ENCODE peak calls at places on chromosome 21, in ten cellular contexts. One of them, this sample, is unnamed.
A peak's percentile ranks its signal among the peaks of the same experiment; 100 is the strongest.

GRCh38 chr21:37766104-37766503 is 150.2 kb downstream of the KCNJ6 start:
- DNase-seq in GM23248: no peak
- DNase-seq in upper lobe of right lung: no peak
- DNase-seq in CD8-positive, alpha-beta T cell: no peak
- DNase-seq in heart right ventricle: no peak
- DNase-seq in ovary: no peak
- DNase-seq in prostate gland: no peak
- DNase-seq in naive thymus-derived CD4-positive, alpha-beta T cell: no peak
- DNase-seq in left lung: no peak
- DNase-seq in left ventricle myocardium inferior: no peak
- DNase-seq in this sample: no peak

GRCh38 chr21:21114456-21114855 is 116.2 kb downstream of the NCAM2 start:
- DNase-seq in ovary: no peak
- DNase-seq in prostate gland: no peak
- DNase-seq in naive thymus-derived CD4-positive, alpha-beta T cell: no peak
- DNase-seq in CD8-positive, alpha-beta T cell: no peak
- DNase-seq in upper lobe of right lung: no peak
- DNase-seq in GM23248: no peak
- DNase-seq in heart right ventricle: no peak
- DNase-seq in left lung: no peak
- DNase-seq in left ventricle myocardium inferior: no peak
- DNase-seq in this sample: no peak

GRCh38 chr21:34885636-34886553 is 163.2 kb downstream of the RUNX1 start:
- DNase-seq in left lung: no peak
- DNase-seq in heart right ventricle: no peak
- DNase-seq in ovary: peak; percentile 33
- DNase-seq in prostate gland: no peak
- DNase-seq in GM23248: peak; percentile 43
- DNase-seq in CD8-positive, alpha-beta T cell: peak; percentile 23
- DNase-seq in naive thymus-derived CD4-positive, alpha-beta T cell: no peak
- DNase-seq in upper lobe of right lung: no peak
- DNase-seq in left ventricle myocardium inferior: no peak
- DNase-seq in this sample: peak; percentile 29

GRCh38 chr21:23664193-23664694 is 1943.0 kb downstream of the MRPL39 start:
- DNase-seq in ovary: no peak
- DNase-seq in left ventricle myocardium inferior: no peak
- DNase-seq in CD8-positive, alpha-beta T cell: no peak
- DNase-seq in prostate gland: no peak
- DNase-seq in naive thymus-derived CD4-positive, alpha-beta T cell: no peak
- DNase-seq in heart right ventricle: no peak
- DNase-seq in left lung: no peak
- DNase-seq in upper lobe of right lung: no peak
- DNase-seq in GM23248: no peak
- DNase-seq in this sample: no peak

GRCh38 chr21:28261291-28261690 is 731.4 kb downstream of the LTN1 start:
- DNase-seq in naive thymus-derived CD4-positive, alpha-beta T cell: no peak
- DNase-seq in CD8-positive, alpha-beta T cell: no peak
- DNase-seq in prostate gland: no peak
- DNase-seq in left lung: no peak
- DNase-seq in upper lobe of right lung: no peak
- DNase-seq in heart right ventricle: no peak
- DNase-seq in ovary: no peak
- DNase-seq in left ventricle myocardium inferior: no peak
- DNase-seq in GM23248: peak; percentile 30
- DNase-seq in this sample: no peak

GRCh38 chr21:28590722-28591121 is 402.0 kb downstream of the LTN1 start:
- DNase-seq in naive thymus-derived CD4-positive, alpha-beta T cell: no peak
- DNase-seq in GM23248: no peak
- DNase-seq in heart right ventricle: no peak
- DNase-seq in left ventricle myocardium inferior: no peak
- DNase-seq in CD8-positive, alpha-beta T cell: no peak
- DNase-seq in left lung: no peak
- DNase-seq in ovary: no peak
- DNase-seq in upper lobe of right lung: no peak
- DNase-seq in prostate gland: no peak
- DNase-seq in this sample: no peak

GRCh38 chr21:24290151-24290833 is 1317.0 kb downstream of the MRPL39 start:
- DNase-seq in heart right ventricle: no peak
- DNase-seq in left ventricle myocardium inferior: no peak
- DNase-seq in left lung: no peak
- DNase-seq in naive thymus-derived CD4-positive, alpha-beta T cell: peak; percentile 23
- DNase-seq in prostate gland: no peak
- DNase-seq in GM23248: no peak
- DNase-seq in upper lobe of right lung: no peak
- DNase-seq in ovary: no peak
- DNase-seq in CD8-positive, alpha-beta T cell: peak; percentile 70
- DNase-seq in this sample: no peak

GRCh38 chr21:43866659-43867331 is 1.8 kb downstream of the AGPAT3 start:
- DNase-seq in left lung: peak; percentile 49
- DNase-seq in CD8-positive, alpha-beta T cell: peak; percentile 51
- DNase-seq in GM23248: no peak
- DNase-seq in upper lobe of right lung: peak; percentile 77
- DNase-seq in naive thymus-derived CD4-positive, alpha-beta T cell: peak; percentile 61
- DNase-seq in left ventricle myocardium inferior: no peak
- DNase-seq in ovary: no peak
- DNase-seq in prostate gland: peak; percentile 33
- DNase-seq in heart right ventricle: no peak
- DNase-seq in this sample: no peak

GRCh38 chr21:46323227-46323709 is 402 bp downstream of the C21orf58 start:
- DNase-seq in left lung: no peak
- DNase-seq in ovary: no peak
- DNase-seq in left ventricle myocardium inferior: no peak
- DNase-seq in prostate gland: no peak
- DNase-seq in naive thymus-derived CD4-positive, alpha-beta T cell: no peak
- DNase-seq in CD8-positive, alpha-beta T cell: no peak
- DNase-seq in heart right ventricle: no peak
- DNase-seq in upper lobe of right lung: no peak
- DNase-seq in GM23248: peak; percentile 60
- DNase-seq in this sample: no peak

GRCh38 chr21:28069446-28069845 is 923.2 kb downstream of the LTN1 start:
- DNase-seq in naive thymus-derived CD4-positive, alpha-beta T cell: no peak
- DNase-seq in prostate gland: no peak
- DNase-seq in heart right ventricle: no peak
- DNase-seq in ovary: no peak
- DNase-seq in left lung: no peak
- DNase-seq in GM23248: peak; percentile 27
- DNase-seq in upper lobe of right lung: no peak
- DNase-seq in CD8-positive, alpha-beta T cell: no peak
- DNase-seq in left ventricle myocardium inferior: no peak
- DNase-seq in this sample: no peak

GRCh38 chr21:43667191-43667904 is 8.0 kb downstream of the RRP1B start:
- DNase-seq in left lung: no peak
- DNase-seq in prostate gland: no peak
- DNase-seq in GM23248: peak; percentile 72
- DNase-seq in heart right ventricle: no peak
- DNase-seq in CD8-positive, alpha-beta T cell: no peak
- DNase-seq in naive thymus-derived CD4-positive, alpha-beta T cell: no peak
- DNase-seq in upper lobe of right lung: no peak
- DNase-seq in ovary: no peak
- DNase-seq in left ventricle myocardium inferior: no peak
- DNase-seq in this sample: no peak

GRCh38 chr21:29669416-29669815 is 270.4 kb downstream of the GRIK1 start:
- DNase-seq in left lung: no peak
- DNase-seq in upper lobe of right lung: no peak
- DNase-seq in naive thymus-derived CD4-positive, alpha-beta T cell: no peak
- DNase-seq in left ventricle myocardium inferior: no peak
- DNase-seq in prostate gland: no peak
- DNase-seq in GM23248: no peak
- DNase-seq in ovary: no peak
- DNase-seq in heart right ventricle: no peak
- DNase-seq in CD8-positive, alpha-beta T cell: no peak
- DNase-seq in this sample: no peak

GRCh38 chr21:45975017-45975595 is 6.5 kb upstream of the COL6A1 start:
- DNase-seq in heart right ventricle: peak; percentile 76
- DNase-seq in CD8-positive, alpha-beta T cell: no peak
- DNase-seq in prostate gland: no peak
- DNase-seq in ovary: peak; percentile 62
- DNase-seq in upper lobe of right lung: no peak
- DNase-seq in left lung: peak; percentile 46
- DNase-seq in left ventricle myocardium inferior: peak; percentile 77
- DNase-seq in GM23248: peak; percentile 76
- DNase-seq in naive thymus-derived CD4-positive, alpha-beta T cell: no peak
- DNase-seq in this sample: peak; percentile 71

GRCh38 chr21:29145837-29146453 is 15.5 kb downstream of the MAP3K7CL start:
- DNase-seq in CD8-positive, alpha-beta T cell: no peak
- DNase-seq in heart right ventricle: no peak
- DNase-seq in ovary: no peak
- DNase-seq in GM23248: peak; percentile 22
- DNase-seq in prostate gland: peak; percentile 68
- DNase-seq in naive thymus-derived CD4-positive, alpha-beta T cell: no peak
- DNase-seq in left lung: no peak
- DNase-seq in upper lobe of right lung: no peak
- DNase-seq in left ventricle myocardium inferior: no peak
- DNase-seq in this sample: no peak

GRCh38 chr21:41833138-41834115 is 45.7 kb downstream of the PRDM15 start:
- DNase-seq in left lung: no peak
- DNase-seq in naive thymus-derived CD4-positive, alpha-beta T cell: no peak
- DNase-seq in CD8-positive, alpha-beta T cell: no peak
- DNase-seq in GM23248: no peak
- DNase-seq in left ventricle myocardium inferior: no peak
- DNase-seq in prostate gland: no peak
- DNase-seq in ovary: no peak
- DNase-seq in heart right ventricle: no peak
- DNase-seq in upper lobe of right lung: peak; percentile 27
- DNase-seq in this sample: no peak
- H3K36me3 ChIP-seq in left lung: peaks cover 46% of the 10 kb centered on the region
- H3K36me3 ChIP-seq in naive thymus-derived CD4-positive, alpha-beta T cell: peaks cover 61% of the 10 kb centered on the region
- H3K36me3 ChIP-seq in CD8-positive, alpha-beta T cell: peaks cover 21% of the 10 kb centered on the region
- H3K36me3 ChIP-seq in GM23248: no peaks in the 10 kb centered on the region
- H3K36me3 ChIP-seq in left ventricle myocardium inferior: peaks cover 52% of the 10 kb centered on the region
- H3K36me3 ChIP-seq in prostate gland: no peaks in the 10 kb centered on the region
- H3K36me3 ChIP-seq in ovary: no peaks in the 10 kb centered on the region
- H3K36me3 ChIP-seq in heart right ventricle: peaks cover 28% of the 10 kb centered on the region
- H3K36me3 ChIP-seq in upper lobe of right lung: peaks cover 39% of the 10 kb centered on the region
- H3K36me3 ChIP-seq in this sample: no peaks in the 10 kb centered on the region

DNA sequence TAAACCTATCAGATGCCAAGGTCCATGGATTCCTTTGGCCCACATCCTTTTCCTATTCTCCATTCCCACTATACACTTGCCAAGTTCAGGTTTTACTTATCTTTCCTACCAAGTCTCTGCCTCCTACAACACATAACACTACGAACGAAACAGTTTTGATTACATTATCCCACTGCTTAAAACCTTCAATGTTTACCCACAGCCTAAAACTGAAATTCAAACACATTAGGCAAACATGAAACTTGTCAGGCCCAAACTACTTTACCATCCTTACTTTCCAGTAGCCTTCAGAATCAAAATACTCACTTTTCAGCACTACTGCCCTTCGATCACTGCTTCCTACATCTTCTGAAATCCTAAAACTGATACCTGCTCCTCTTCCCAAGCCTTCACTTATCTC is 3.0 kb downstream of the SCAF4 start:
- DNase-seq in prostate gland: no peak
- DNase-seq in upper lobe of right lung: no peak
- DNase-seq in left lung: no peak
- DNase-seq in heart right ventricle: no peak
- DNase-seq in ovary: no peak
- DNase-seq in CD8-positive, alpha-beta T cell: no peak
- DNase-seq in left ventricle myocardium inferior: no peak
- DNase-seq in naive thymus-derived CD4-positive, alpha-beta T cell: no peak
- DNase-seq in GM23248: no peak
- DNase-seq in this sample: no peak
- H3K4me1 ChIP-seq in prostate gland: no peaks in the 10 kb centered on the region
- H3K4me1 ChIP-seq in upper lobe of right lung: peaks cover 40% of the 10 kb centered on the region
- H3K4me1 ChIP-seq in left lung: peaks cover 77% of the 10 kb centered on the region
- H3K4me1 ChIP-seq in heart right ventricle: peaks cover 65% of the 10 kb centered on the region
- H3K4me1 ChIP-seq in ovary: peaks cover 16% of the 10 kb centered on the region
- H3K4me1 ChIP-seq in CD8-positive, alpha-beta T cell: peaks cover 74% of the 10 kb centered on the region
- H3K4me1 ChIP-seq in left ventricle myocardium inferior: peaks cover 90% of the 10 kb centered on the region
- H3K4me1 ChIP-seq in naive thymus-derived CD4-positive, alpha-beta T cell: peaks cover 36% of the 10 kb centered on the region
- H3K4me1 ChIP-seq in GM23248: peaks cover 31% of the 10 kb centered on the region
- H3K4me1 ChIP-seq in this sample: peaks cover 46% of the 10 kb centered on the region

GRCh38 chr21:36190736-36191135 is 34.1 kb downstream of the DOP1B start:
- DNase-seq in GM23248: no peak
- DNase-seq in heart right ventricle: no peak
- DNase-seq in prostate gland: no peak
- DNase-seq in naive thymus-derived CD4-positive, alpha-beta T cell: no peak
- DNase-seq in CD8-positive, alpha-beta T cell: no peak
- DNase-seq in upper lobe of right lung: no peak
- DNase-seq in ovary: no peak
- DNase-seq in left lung: no peak
- DNase-seq in left ventricle myocardium inferior: no peak
- DNase-seq in this sample: no peak
- H3K36me3 ChIP-seq in GM23248: no peaks in the 10 kb centered on the region
- H3K36me3 ChIP-seq in heart right ventricle: no peaks in the 10 kb centered on the region
- H3K36me3 ChIP-seq in prostate gland: no peaks in the 10 kb centered on the region
- H3K36me3 ChIP-seq in naive thymus-derived CD4-positive, alpha-beta T cell: no peaks in the 10 kb centered on the region
- H3K36me3 ChIP-seq in CD8-positive, alpha-beta T cell: no peaks in the 10 kb centered on the region
- H3K36me3 ChIP-seq in upper lobe of right lung: no peaks in the 10 kb centered on the region
- H3K36me3 ChIP-seq in ovary: no peaks in the 10 kb centered on the region
- H3K36me3 ChIP-seq in left lung: no peaks in the 10 kb centered on the region
- H3K36me3 ChIP-seq in left ventricle myocardium inferior: no peaks in the 10 kb centered on the region
- H3K36me3 ChIP-seq in this sample: no peaks in the 10 kb centered on the region

DNA sequence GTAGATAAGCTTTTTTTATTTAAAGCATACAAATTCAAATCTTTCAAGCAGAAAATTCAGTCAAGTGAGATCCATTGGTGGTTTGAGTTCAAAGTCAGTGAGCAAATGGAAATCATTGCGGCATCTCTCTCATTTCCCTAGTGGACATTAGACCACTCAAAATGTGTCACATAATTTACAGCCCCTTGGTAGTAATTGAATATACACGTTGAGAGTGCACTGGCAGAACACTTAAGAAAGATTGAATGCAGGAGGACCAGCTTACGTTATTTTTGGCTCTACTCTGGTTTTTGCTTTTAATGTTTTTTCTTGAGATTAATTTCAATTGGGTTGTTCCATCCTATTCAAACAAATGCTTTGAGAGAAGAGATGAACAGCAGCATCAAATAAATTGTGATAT is 633.8 kb downstream of the USP25 start:
- DNase-seq in prostate gland: no peak
- DNase-seq in CD8-positive, alpha-beta T cell: no peak
- DNase-seq in upper lobe of right lung: no peak
- DNase-seq in GM23248: no peak
- DNase-seq in heart right ventricle: no peak
- DNase-seq in left lung: no peak
- DNase-seq in naive thymus-derived CD4-positive, alpha-beta T cell: no peak
- DNase-seq in left ventricle myocardium inferior: no peak
- DNase-seq in ovary: no peak
- DNase-seq in this sample: no peak
- H3K4me1 ChIP-seq in prostate gland: no peaks in the 10 kb centered on the region
- H3K4me1 ChIP-seq in CD8-positive, alpha-beta T cell: no peaks in the 10 kb centered on the region
- H3K4me1 ChIP-seq in upper lobe of right lung: no peaks in the 10 kb centered on the region
- H3K4me1 ChIP-seq in GM23248: no peaks in the 10 kb centered on the region
- H3K4me1 ChIP-seq in heart right ventricle: no peaks in the 10 kb centered on the region
- H3K4me1 ChIP-seq in left lung: no peaks in the 10 kb centered on the region
- H3K4me1 ChIP-seq in naive thymus-derived CD4-positive, alpha-beta T cell: no peaks in the 10 kb centered on the region
- H3K4me1 ChIP-seq in left ventricle myocardium inferior: peaks cover 15% of the 10 kb centered on the region
- H3K4me1 ChIP-seq in ovary: peaks cover 2% of the 10 kb centered on the region
- H3K4me1 ChIP-seq in this sample: peaks cover 4% of the 10 kb centered on the region

DNA sequence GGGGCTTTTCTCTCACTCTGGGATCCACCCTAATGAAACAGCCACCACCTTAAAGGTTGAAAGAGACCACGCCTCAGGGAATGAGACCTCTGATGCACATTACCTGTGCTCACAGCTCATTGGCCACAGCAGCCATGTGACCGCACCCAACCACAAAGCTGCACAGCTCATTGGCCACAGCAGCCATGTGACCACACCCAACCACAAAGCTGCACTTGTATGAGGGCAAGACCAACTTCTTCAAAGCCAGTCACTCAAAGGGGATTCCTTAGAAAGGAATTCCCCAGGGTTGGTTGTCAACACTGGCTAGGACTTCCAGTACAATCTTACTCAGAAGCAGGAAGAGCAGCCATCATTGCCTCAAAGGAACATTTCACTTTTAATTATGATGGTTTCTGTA is 43.6 kb upstream of the PDE9A start:
- DNase-seq in CD8-positive, alpha-beta T cell: peak; percentile 71
- DNase-seq in upper lobe of right lung: peak; percentile 32
- DNase-seq in left ventricle myocardium inferior: no peak
- DNase-seq in heart right ventricle: no peak
- DNase-seq in naive thymus-derived CD4-positive, alpha-beta T cell: peak; percentile 49
- DNase-seq in left lung: no peak
- DNase-seq in GM23248: no peak
- DNase-seq in ovary: no peak
- DNase-seq in prostate gland: no peak
- DNase-seq in this sample: no peak
- H3K36me3 ChIP-seq in CD8-positive, alpha-beta T cell: no peaks in the 10 kb centered on the region
- H3K36me3 ChIP-seq in upper lobe of right lung: no peaks in the 10 kb centered on the region
- H3K36me3 ChIP-seq in left ventricle myocardium inferior: no peaks in the 10 kb centered on the region
- H3K36me3 ChIP-seq in heart right ventricle: no peaks in the 10 kb centered on the region
- H3K36me3 ChIP-seq in naive thymus-derived CD4-positive, alpha-beta T cell: no peaks in the 10 kb centered on the region
- H3K36me3 ChIP-seq in left lung: no peaks in the 10 kb centered on the region
- H3K36me3 ChIP-seq in GM23248: no peaks in the 10 kb centered on the region
- H3K36me3 ChIP-seq in ovary: no peaks in the 10 kb centered on the region
- H3K36me3 ChIP-seq in prostate gland: no peaks in the 10 kb centered on the region
- H3K36me3 ChIP-seq in this sample: no peaks in the 10 kb centered on the region

This sample was measured in psoas muscle.